ENCODE peak calls at places on chromosomes 2 and 18, in six cellular contexts. One of them, this sample, is unnamed.

GRCh38 chr2:121018136-121019057 is 266.6 kb downstream of the TFCP2L1 start:
- DNase-seq in H7: peak
- DNase-seq in heart left ventricle: peak
- DNase-seq in A673: no peak
- DNase-seq in SJCRH30: peak
- DNase-seq in AG09309: no peak
- DNase-seq in this sample: no peak

GRCh38 chr2:201130524-201131186 is 14.7 kb downstream of the CFLAR start:
- DNase-seq in H7: no peak
- DNase-seq in heart left ventricle: peak
- DNase-seq in A673: no peak
- DNase-seq in SJCRH30: no peak
- DNase-seq in AG09309: peak
- DNase-seq in this sample: no peak

GRCh38 chr2:38037757-38038615 is 38.0 kb downstream of the CYP1B1 start:
- DNase-seq in H7: peak
- DNase-seq in heart left ventricle: peak
- DNase-seq in A673: peak
- DNase-seq in SJCRH30: no peak
- DNase-seq in AG09309: no peak
- DNase-seq in this sample: no peak

GRCh38 chr2:218894168-218895157 is 13.8 kb downstream of the WNT10A start:
- DNase-seq in H7: peak
- DNase-seq in heart left ventricle: no peak
- DNase-seq in A673: no peak
- DNase-seq in SJCRH30: no peak
- DNase-seq in AG09309: no peak
- DNase-seq in this sample: no peak

GRCh38 chr2:173373286-173373685 is 18.6 kb downstream of the CDCA7 start:
- DNase-seq in H7: no peak
- DNase-seq in heart left ventricle: no peak
- DNase-seq in A673: no peak
- DNase-seq in SJCRH30: no peak
- DNase-seq in AG09309: no peak
- DNase-seq in this sample: no peak

GRCh38 chr2:204407209-204408070 is 137.8 kb upstream of the PARD3B start:
- DNase-seq in H7: no peak
- DNase-seq in heart left ventricle: no peak
- DNase-seq in A673: no peak
- DNase-seq in SJCRH30: no peak
- DNase-seq in AG09309: no peak
- DNase-seq in this sample: no peak

GRCh38 chr2:42169869-42170465 is 814 bp downstream of the EML4 start:
- DNase-seq in H7: no peak
- DNase-seq in heart left ventricle: no peak
- DNase-seq in A673: peak
- DNase-seq in SJCRH30: no peak
- DNase-seq in AG09309: no peak
- DNase-seq in this sample: no peak

GRCh38 chr2:136424112-136424511 is 306.2 kb upstream of the CXCR4 start:
- DNase-seq in H7: no peak
- DNase-seq in heart left ventricle: no peak
- DNase-seq in A673: no peak
- DNase-seq in SJCRH30: no peak
- DNase-seq in AG09309: no peak
- DNase-seq in this sample: peak

GRCh38 chr18:74378179-74378682 is 62.6 kb downstream of the C18orf63 start:
- DNase-seq in H7: peak
- DNase-seq in heart left ventricle: no peak
- DNase-seq in A673: no peak
- DNase-seq in SJCRH30: no peak
- DNase-seq in AG09309: no peak
- DNase-seq in this sample: no peak

GRCh38 chr2:85433511-85434089 is 15.1 kb downstream of the SH2D6 start:
- DNase-seq in H7: peak
- DNase-seq in heart left ventricle: peak
- DNase-seq in A673: no peak
- DNase-seq in SJCRH30: peak
- DNase-seq in AG09309: peak
- DNase-seq in this sample: no peak

GRCh38 chr2:112187805-112188596 is 49.8 kb downstream of the FBLN7 start:
- DNase-seq in H7: no peak
- DNase-seq in heart left ventricle: no peak
- DNase-seq in A673: no peak
- DNase-seq in SJCRH30: no peak
- DNase-seq in AG09309: no peak
- DNase-seq in this sample: peak

GRCh38 chr2:235263205-235264120 is 230.4 kb upstream of the AGAP1 start:
- DNase-seq in H7: peak
- DNase-seq in heart left ventricle: peak
- DNase-seq in A673: peak
- DNase-seq in SJCRH30: peak
- DNase-seq in AG09309: no peak
- DNase-seq in this sample: no peak

GRCh38 chr2:68425503-68425902 is 41.6 kb downstream of the FBXO48 start:
- DNase-seq in H7: no peak
- DNase-seq in heart left ventricle: no peak
- DNase-seq in A673: no peak
- DNase-seq in SJCRH30: no peak
- DNase-seq in AG09309: no peak
- DNase-seq in this sample: no peak

GRCh38 chr2:33859191-33859590 is 260.1 kb upstream of the FAM98A start:
- DNase-seq in H7: no peak
- DNase-seq in heart left ventricle: no peak
- DNase-seq in A673: peak
- DNase-seq in SJCRH30: no peak
- DNase-seq in AG09309: no peak
- DNase-seq in this sample: no peak

GRCh38 chr2:36059684-36060083 is 295.9 kb upstream of the CRIM1 start:
- DNase-seq in H7: no peak
- DNase-seq in heart left ventricle: no peak
- DNase-seq in A673: no peak
- DNase-seq in SJCRH30: no peak
- DNase-seq in AG09309: no peak
- DNase-seq in this sample: no peak

GRCh38 chr2:136051001-136051724 is 65.7 kb upstream of the DARS1 start:
- DNase-seq in H7: no peak
- DNase-seq in heart left ventricle: no peak
- DNase-seq in A673: no peak
- DNase-seq in SJCRH30: no peak
- DNase-seq in AG09309: no peak
- DNase-seq in this sample: no peak

GRCh38 chr18:45654677-45655076 is 39.4 kb downstream of the SLC14A2 start:
- DNase-seq in H7: no peak
- DNase-seq in heart left ventricle: no peak
- DNase-seq in A673: no peak
- DNase-seq in SJCRH30: no peak
- DNase-seq in AG09309: no peak
- DNase-seq in this sample: no peak

GRCh38 chr2:100786297-100786658 is 33.7 kb upstream of the NPAS2 start:
- DNase-seq in H7: no peak
- DNase-seq in heart left ventricle: no peak
- DNase-seq in A673: no peak
- DNase-seq in SJCRH30: no peak
- DNase-seq in AG09309: peak
- DNase-seq in this sample: no peak

GRCh38 chr18:50299626-50300388 is 12.3 kb upstream of the CXXC1 start:
- DNase-seq in H7: no peak
- DNase-seq in heart left ventricle: no peak
- DNase-seq in A673: no peak
- DNase-seq in SJCRH30: no peak
- DNase-seq in AG09309: no peak
- DNase-seq in this sample: no peak

GRCh38 chr18:50298443-50299284 is 11.2 kb upstream of the CXXC1 start:
- DNase-seq in H7: no peak
- DNase-seq in heart left ventricle: no peak
- DNase-seq in A673: no peak
- DNase-seq in SJCRH30: no peak
- DNase-seq in AG09309: no peak
- DNase-seq in this sample: no peak

GRCh38 chr18:50301074-50301473 is 13.6 kb upstream of the CXXC1 start:
- DNase-seq in H7: no peak
- DNase-seq in heart left ventricle: no peak
- DNase-seq in A673: no peak
- DNase-seq in SJCRH30: no peak
- DNase-seq in AG09309: no peak
- DNase-seq in this sample: no peak

GRCh38 chr18:50293039-50293438 is 5.5 kb upstream of the CXXC1 start:
- DNase-seq in H7: no peak
- DNase-seq in heart left ventricle: no peak
- DNase-seq in A673: no peak
- DNase-seq in SJCRH30: no peak
- DNase-seq in AG09309: no peak
- DNase-seq in this sample: no peak

GRCh38 chr18:50297621-50298442 is 10.3 kb upstream of the CXXC1 start:
- DNase-seq in H7: peak
- DNase-seq in heart left ventricle: peak
- DNase-seq in A673: peak
- DNase-seq in SJCRH30: no peak
- DNase-seq in AG09309: no peak
- DNase-seq in this sample: peak
- H3K4me3 ChIP-seq in H7: peak
- H3K4me3 ChIP-seq in heart left ventricle: peak
- H3K4me3 ChIP-seq in A673: peak
- H3K4me3 ChIP-seq in SJCRH30: no peak
- H3K4me3 ChIP-seq in AG09309: peak
- H3K4me3 ChIP-seq in this sample: peak

GRCh38 chr2:78115291-78115690 is 593.1 kb upstream of the LRRTM4 start:
- DNase-seq in H7: no peak
- DNase-seq in heart left ventricle: no peak
- DNase-seq in A673: no peak
- DNase-seq in SJCRH30: no peak
- DNase-seq in AG09309: no peak
- DNase-seq in this sample: no peak
- H3K4me3 ChIP-seq in H7: no peak
- H3K4me3 ChIP-seq in heart left ventricle: no peak
- H3K4me3 ChIP-seq in A673: no peak
- H3K4me3 ChIP-seq in SJCRH30: no peak
- H3K4me3 ChIP-seq in AG09309: no peak
- H3K4me3 ChIP-seq in this sample: no peak

GRCh38 chr2:191012346-191012745 is 1.6 kb downstream of the STAT1 start:
- DNase-seq in H7: no peak
- DNase-seq in heart left ventricle: no peak
- DNase-seq in A673: no peak
- DNase-seq in SJCRH30: no peak
- DNase-seq in AG09309: no peak
- DNase-seq in this sample: no peak
- H3K4me3 ChIP-seq in H7: no peak
- H3K4me3 ChIP-seq in heart left ventricle: no peak
- H3K4me3 ChIP-seq in A673: peak
- H3K4me3 ChIP-seq in SJCRH30: no peak
- H3K4me3 ChIP-seq in AG09309: peak
- H3K4me3 ChIP-seq in this sample: peak

GRCh38 chr18:9474983-9475642 is at the start of gene RALBP1:
- DNase-seq in H7: peak
- DNase-seq in heart left ventricle: peak
- DNase-seq in A673: peak
- DNase-seq in SJCRH30: peak
- DNase-seq in AG09309: peak
- DNase-seq in this sample: peak
- H3K4me3 ChIP-seq in H7: peak
- H3K4me3 ChIP-seq in heart left ventricle: peak
- H3K4me3 ChIP-seq in A673: peak
- H3K4me3 ChIP-seq in SJCRH30: peak
- H3K4me3 ChIP-seq in AG09309: peak
- H3K4me3 ChIP-seq in this sample: peak

DNA sequence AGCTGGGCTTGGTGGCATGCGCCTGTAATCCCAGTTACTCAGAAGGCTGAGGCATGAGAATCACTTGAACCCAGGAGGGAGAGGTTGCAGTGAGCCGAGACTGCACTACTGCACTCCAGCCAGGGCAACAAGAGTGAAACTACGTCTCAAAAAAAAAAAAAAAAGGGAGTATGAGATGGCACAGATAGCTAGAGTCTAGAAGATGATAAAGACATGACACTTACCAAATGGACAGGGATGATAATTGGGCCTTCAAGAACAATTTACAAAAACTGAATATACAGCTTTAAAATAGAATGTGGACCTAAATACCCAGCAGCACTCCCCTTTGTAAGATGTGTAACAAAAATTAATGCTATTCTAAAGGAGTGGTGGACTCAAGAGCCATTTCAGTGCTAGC is 2.7 kb downstream of the METTL4 start:
- DNase-seq in H7: no peak
- DNase-seq in heart left ventricle: no peak
- DNase-seq in A673: no peak
- DNase-seq in SJCRH30: no peak
- DNase-seq in AG09309: no peak
- DNase-seq in this sample: no peak
- H3K4me3 ChIP-seq in H7: no peak
- H3K4me3 ChIP-seq in heart left ventricle: no peak
- H3K4me3 ChIP-seq in A673: no peak
- H3K4me3 ChIP-seq in SJCRH30: no peak
- H3K4me3 ChIP-seq in AG09309: no peak
- H3K4me3 ChIP-seq in this sample: no peak

GRCh38 chr2:159922563-159922962 is 124.6 kb upstream of the CD302 start:
- DNase-seq in H7: no peak
- DNase-seq in heart left ventricle: no peak
- DNase-seq in A673: no peak
- DNase-seq in SJCRH30: no peak
- DNase-seq in AG09309: no peak
- DNase-seq in this sample: no peak
- H3K4me3 ChIP-seq in H7: no peak
- H3K4me3 ChIP-seq in heart left ventricle: no peak
- H3K4me3 ChIP-seq in A673: no peak
- H3K4me3 ChIP-seq in SJCRH30: no peak
- H3K4me3 ChIP-seq in AG09309: no peak
- H3K4me3 ChIP-seq in this sample: no peak

GRCh38 chr2:221347471-221347870 is 224.6 kb downstream of the EPHA4 start:
- DNase-seq in H7: no peak
- DNase-seq in heart left ventricle: no peak
- DNase-seq in A673: no peak
- DNase-seq in SJCRH30: no peak
- DNase-seq in AG09309: no peak
- DNase-seq in this sample: no peak
- H3K4me3 ChIP-seq in H7: no peak
- H3K4me3 ChIP-seq in heart left ventricle: no peak
- H3K4me3 ChIP-seq in A673: no peak
- H3K4me3 ChIP-seq in SJCRH30: no peak
- H3K4me3 ChIP-seq in AG09309: no peak
- H3K4me3 ChIP-seq in this sample: no peak

DNA sequence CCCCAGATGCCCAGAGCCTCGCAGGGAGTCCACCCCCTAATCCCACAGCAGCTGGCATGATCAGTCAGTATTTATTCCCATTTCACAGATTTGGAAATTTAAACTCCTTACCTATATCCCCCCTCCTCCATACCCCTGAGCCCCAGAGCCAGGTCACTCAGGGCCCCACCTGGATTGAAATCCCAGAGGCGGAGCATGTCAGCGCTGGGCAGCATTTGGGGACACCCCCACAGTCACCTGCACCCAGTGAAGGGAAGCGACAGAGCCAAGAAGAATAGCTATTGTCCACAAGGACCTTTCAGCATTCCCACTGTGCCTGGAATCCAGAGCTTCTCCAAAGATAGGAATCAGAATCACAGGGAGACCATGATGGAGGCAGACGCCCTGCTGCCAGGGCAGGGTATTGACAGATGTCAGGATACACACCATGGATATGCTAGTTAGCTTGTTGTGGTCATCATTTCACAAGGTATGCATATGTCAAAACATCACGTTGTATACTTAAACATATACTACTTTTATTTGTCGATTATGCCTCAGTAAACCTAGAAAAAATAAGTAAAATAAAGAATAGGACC is 968 bp upstream of the ASTL start:
- DNase-seq in H7: no peak
- DNase-seq in heart left ventricle: no peak
- DNase-seq in A673: no peak
- DNase-seq in SJCRH30: no peak
- DNase-seq in AG09309: no peak
- DNase-seq in this sample: no peak
- H3K4me3 ChIP-seq in H7: no peak
- H3K4me3 ChIP-seq in heart left ventricle: no peak
- H3K4me3 ChIP-seq in A673: no peak
- H3K4me3 ChIP-seq in SJCRH30: no peak
- H3K4me3 ChIP-seq in AG09309: no peak
- H3K4me3 ChIP-seq in this sample: no peak